ENCODE peak calls at places on chromosome 12, in seven cellular contexts. L is WTC11, W is sigmoid colon, N is stomach, E is cardiac fibroblast, Q is fibroblast of mammary gland, A is AG10803. R is an unnamed sample.

GRCh38 chr12:22569253-22569652 is 24.9 kb upstream of the C2CD5 start:
- DNase-seq in L (no peak), W (no peak), N (no peak), E (no peak), Q (no peak), A (no peak), R (no peak)

GRCh38 chr12:18054925-18055324 is 35.1 kb downstream of the RERGL start:
- DNase-seq in L (no peak), W (no peak), N (no peak), E (no peak), Q (no peak), A (no peak), R (no peak)

GRCh38 chr12:128752386-128752785 is 71.4 kb downstream of the SLC15A4 start:
- DNase-seq in L (no peak), W (no peak), N (no peak), E (no peak), Q (no peak), A (no peak), R (no peak)

GRCh38 chr12:120584343-120585149 is 3.3 kb upstream of the POP5 start:
- DNase-seq in L (peak), W (peak), N (peak), E (peak), Q (peak), A (no peak), R (peak)

GRCh38 chr12:132327351-132328171 is 1.8 kb downstream of the GALNT9 start:
- DNase-seq in L (no peak), W (peak), N (no peak), E (peak), Q (peak), A (peak), R (peak)

GRCh38 chr12:54595471-54595870 is 7.0 kb upstream of the PPP1R1A start:
- DNase-seq in L (no peak), W (no peak), N (no peak), E (no peak), Q (no peak), A (no peak), R (no peak)

GRCh38 chr12:9365296-9365695 is 157.1 kb upstream of the PZP start:
- DNase-seq in L (no peak), W (no peak), N (no peak), E (peak), Q (peak), A (peak), R (no peak)

GRCh38 chr12:52199294-52199920 is 7.6 kb upstream of the KRT80 start:
- DNase-seq in L (no peak), W (no peak), N (no peak), E (no peak), Q (no peak), A (no peak), R (peak)

GRCh38 chr12:28222081-28222700 is 31.9 kb downstream of the CCDC91 start:
- DNase-seq in L (no peak), W (no peak), N (no peak), E (no peak), Q (no peak), A (no peak), R (peak)

GRCh38 chr12:49748800-49749199 is 7.4 kb downstream of the TMBIM6 start:
- DNase-seq in L (no peak), W (no peak), N (no peak), E (no peak), Q (no peak), A (no peak), R (no peak)

GRCh38 chr12:9095322-9095721 is 20.4 kb downstream of the A2M start:
- DNase-seq in L (no peak), W (no peak), N (no peak), E (no peak), Q (no peak), A (no peak), R (no peak)

GRCh38 chr12:116538076-116538591 is 21.0 kb upstream of the MAP1LC3B2 start:
- DNase-seq in L (no peak), W (no peak), N (no peak), E (no peak), Q (no peak), A (no peak), R (no peak)

GRCh38 chr12:120991965-120992364 is 13.6 kb downstream of the HNF1A start:
- DNase-seq in L (no peak), W (no peak), N (no peak), E (no peak), Q (no peak), A (no peak), R (no peak)

GRCh38 chr12:267581-268482 is 5.2 kb upstream of the SLC6A13 start:
- DNase-seq in L (no peak), W (no peak), N (no peak), E (no peak), Q (no peak), A (no peak), R (no peak)

GRCh38 chr12:101829639-101830390 is 944 bp downstream of the GNPTAB start:
- DNase-seq in L (no peak), W (no peak), N (peak), E (peak), Q (no peak), A (no peak), R (no peak)

GRCh38 chr12:32290411-32290810 is 108.9 kb upstream of the FGD4 start:
- DNase-seq in L (no peak), W (no peak), N (no peak), E (peak), Q (peak), A (peak), R (no peak)

GRCh38 chr12:16327963-16328362 is 19.5 kb upstream of the MGST1 start:
- DNase-seq in L (no peak), W (no peak), N (no peak), E (no peak), Q (no peak), A (no peak), R (no peak)

GRCh38 chr12:123908884-123909807 is 63.5 kb downstream of the CCDC92 start:
- DNase-seq in L (no peak), W (no peak), N (no peak), E (no peak), Q (no peak), A (no peak), R (no peak)

GRCh38 chr12:51349026-51349425 is 2.5 kb upstream of the CELA1 start:
- DNase-seq in L (no peak), W (no peak), N (no peak), E (peak), Q (no peak), A (peak), R (no peak)

GRCh38 chr12:132562489-132563045 is 47.8 kb downstream of the LRCOL1 start:
- DNase-seq in L (no peak), W (no peak), N (no peak), E (no peak), Q (no peak), A (no peak), R (no peak)

GRCh38 chr12:117875652-117876491 is 92.9 kb downstream of the KSR2 start:
- DNase-seq in L (peak), W (no peak), N (no peak), E (peak), Q (no peak), A (no peak), R (no peak)

GRCh38 chr12:124480469-124481256 is 86.7 kb downstream of the NCOR2 start:
- DNase-seq in L (no peak), W (no peak), N (peak), E (peak), Q (peak), A (peak), R (peak)

GRCh38 chr12:52821826-52822660 is 8.1 kb upstream of the KRT4 start:
- DNase-seq in L (no peak), W (no peak), N (no peak), E (no peak), Q (no peak), A (peak), R (peak)

GRCh38 chr12:96150442-96150841 is 43.7 kb upstream of the ELK3 start:
- DNase-seq in L (no peak), W (no peak), N (no peak), E (no peak), Q (no peak), A (no peak), R (no peak)

GRCh38 chr12:97446895-97447294 is 15.7 kb upstream of the RMST start:
- DNase-seq in L (no peak), W (no peak), N (no peak), E (no peak), Q (no peak), A (no peak), R (no peak)

GRCh38 chr12:52873832-52874572 is 25.2 kb upstream of the KRT78 start:
- DNase-seq in L (peak), W (peak), N (peak), E (peak), Q (peak), A (peak), R (peak)

GRCh38 chr12:6235499-6235898 is 35.3 kb downstream of the CD9 start:
- DNase-seq in L (no peak), W (peak), N (peak), E (no peak), Q (no peak), A (no peak), R (peak)

GRCh38 chr12:52181757-52182156 is 10.1 kb downstream of the KRT80 start:
- DNase-seq in L (peak), W (no peak), N (no peak), E (peak), Q (peak), A (peak), R (no peak)

GRCh38 chr12:124834822-124835221 is 28.8 kb downstream of the SCARB1 start:
- DNase-seq in L (no peak), W (no peak), N (no peak), E (no peak), Q (no peak), A (no peak), R (no peak)

GRCh38 chr12:21775130-21775920 is 819 bp upstream of the KCNJ8 start:
- DNase-seq in L (no peak), W (no peak), N (no peak), E (no peak), Q (no peak), A (no peak), R (no peak)

GRCh38 chr12:92571169-92571568 is 131.6 kb upstream of the PLEKHG7 start:
- DNase-seq in L (no peak), W (no peak), N (no peak), E (no peak), Q (no peak), A (no peak), R (no peak)

GRCh38 chr12:32240210-32240609 is 133.6 kb downstream of the BICD1 start:
- DNase-seq in L (no peak), W (no peak), N (no peak), E (no peak), Q (peak), A (no peak), R (no peak)

GRCh38 chr12:11717533-11717961 is 68.1 kb downstream of the ETV6 start:
- DNase-seq in L (no peak), W (no peak), N (no peak), E (peak), Q (peak), A (peak), R (no peak)

GRCh38 chr12:123938679-123939480 is 33.8 kb downstream of the CCDC92 start:
- DNase-seq in L (peak), W (no peak), N (no peak), E (no peak), Q (peak), A (no peak), R (no peak)

GRCh38 chr12:132827763-132828703 is 636 bp downstream of the GOLGA3 start:
- DNase-seq in L (no peak), W (no peak), N (peak), E (peak), Q (peak), A (peak), R (peak)

GRCh38 chr12:40911676-40912075 is 219.4 kb downstream of the CNTN1 start:
- DNase-seq in L (no peak), W (no peak), N (no peak), E (no peak), Q (no peak), A (no peak), R (no peak)

GRCh38 chr12:23359975-23360638 is 589.4 kb downstream of the SOX5 start:
- DNase-seq in L (no peak), W (no peak), N (no peak), E (no peak), Q (no peak), A (no peak), R (no peak)

GRCh38 chr12:12890815-12891645 is at the start of gene GPRC5A:
- DNase-seq in L (peak), W (peak), N (peak), E (peak), Q (peak), A (peak), R (peak)

GRCh38 chr12:78671295-78671694 is 193.3 kb upstream of the SYT1 start:
- DNase-seq in L (no peak), W (no peak), N (no peak), E (peak), Q (peak), A (peak), R (no peak)

GRCh38 chr12:1738480-1738879 is 47.6 kb downstream of the ADIPOR2 start:
- DNase-seq in L (no peak), W (no peak), N (no peak), E (peak), Q (no peak), A (no peak), R (no peak)

GRCh38 chr12:1737643-1738286 is 46.9 kb downstream of the ADIPOR2 start:
- DNase-seq in L (no peak), W (no peak), N (no peak), E (no peak), Q (no peak), A (no peak), R (no peak)

GRCh38 chr12:1728824-1729223 is 38.0 kb downstream of the ADIPOR2 start:
- DNase-seq in L (no peak), W (no peak), N (no peak), E (no peak), Q (no peak), A (no peak), R (no peak)

GRCh38 chr12:1731019-1731687 is 40.3 kb downstream of the ADIPOR2 start:
- DNase-seq in L (no peak), W (no peak), N (no peak), E (no peak), Q (no peak), A (no peak), R (no peak)

DNA sequence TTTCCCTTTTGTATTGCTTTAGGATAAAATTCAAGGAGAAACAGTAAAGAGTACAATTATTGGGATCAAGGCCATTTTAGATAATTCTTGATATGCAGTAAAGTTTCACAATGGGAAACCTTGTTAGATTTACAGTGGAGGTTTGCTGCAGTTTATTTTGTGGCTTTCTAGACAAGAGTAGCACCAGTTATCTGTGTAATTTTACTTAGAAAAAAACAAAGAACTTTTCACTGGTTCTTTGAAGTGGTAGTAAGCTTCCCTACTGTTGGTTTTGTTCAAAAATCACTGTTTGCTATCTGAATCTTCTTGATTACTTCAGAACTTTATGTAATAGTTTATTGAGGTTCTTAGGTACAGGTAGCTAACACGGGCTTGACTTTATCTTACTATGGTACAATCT is 42.0 kb downstream of the ADIPOR2 start:
- DNase-seq in L (no peak), W (no peak), N (no peak), E (no peak), Q (no peak), A (no peak), R (no peak)
- TF ChIP-seq CTCF in L (no peak), W (no peak), N (no peak), E (no peak), Q (no peak), A (no peak), R (no peak)

GRCh38 chr12:109714141-109714912 is 702 bp downstream of the FAM222A start:
- DNase-seq in L (peak), W (peak), N (peak), E (peak), Q (no peak), A (peak), R (peak)
- TF ChIP-seq CTCF in L (no peak), W (peak), N (no peak), E (no peak), Q (no peak), A (no peak), R (no peak)

GRCh38 chr12:26153421-26154154 is 28.8 kb upstream of the BHLHE41 start:
- DNase-seq in L (no peak), W (no peak), N (no peak), E (peak), Q (peak), A (peak), R (no peak)
- TF ChIP-seq CTCF in L (no peak), W (no peak), N (no peak), E (peak), Q (peak), A (peak), R (no peak)

DNA sequence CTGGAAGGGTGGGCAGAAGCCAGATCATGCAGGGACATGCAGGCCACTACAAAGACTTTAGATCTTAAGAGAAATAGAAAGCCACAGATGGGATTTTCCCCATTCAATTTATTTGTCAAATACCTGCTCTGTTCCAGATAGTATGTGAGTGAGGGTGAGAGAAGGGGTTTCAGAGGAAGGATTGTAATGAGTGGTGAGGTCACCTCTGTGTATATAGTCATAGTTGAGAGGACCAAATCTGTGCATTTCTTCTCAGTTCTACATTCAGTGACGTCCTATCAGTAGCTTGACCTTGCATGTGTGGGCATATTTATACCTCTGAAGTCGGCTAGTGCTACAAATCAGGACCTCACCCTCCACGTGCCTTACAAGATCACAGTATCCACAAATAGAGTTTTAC is 31.2 kb upstream of the RBM19 start:
- DNase-seq in L (no peak), W (no peak), N (no peak), E (no peak), Q (no peak), A (no peak), R (no peak)
- TF ChIP-seq CTCF in L (no peak), W (no peak), N (no peak), E (no peak), Q (no peak), A (no peak), R (no peak)

GRCh38 chr12:34400423-34400881 is 378.2 kb downstream of the ALG10 start:
- DNase-seq in L (no peak), W (peak), N (peak), E (no peak), Q (no peak), A (no peak), R (no peak)
- TF ChIP-seq CTCF in L (no peak), W (no peak), N (no peak), E (no peak), Q (no peak), A (no peak), R (no peak)

DNA sequence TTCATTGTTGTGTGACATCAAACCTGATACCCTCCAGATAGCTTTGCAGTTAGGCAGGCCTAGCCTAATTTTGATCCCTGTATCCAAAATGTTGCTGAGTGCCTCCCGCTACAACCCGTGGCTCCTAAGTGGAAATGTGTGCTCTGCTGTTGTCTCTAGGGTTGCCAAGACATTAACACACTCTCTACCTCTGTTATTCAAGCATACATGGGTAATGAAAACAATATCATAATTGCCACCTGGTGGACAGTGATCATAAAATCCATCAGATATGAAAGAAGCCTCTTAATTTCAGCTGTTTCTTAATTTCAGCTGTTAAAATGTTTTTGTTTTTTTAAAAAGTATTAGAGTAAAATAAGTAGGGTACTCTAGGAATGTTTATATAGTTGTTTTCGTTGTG is 93.5 kb downstream of the PLEKHA5 start:
- DNase-seq in L (no peak), W (no peak), N (no peak), E (no peak), Q (peak), A (no peak), R (no peak)
- TF ChIP-seq CTCF in L (no peak), W (no peak), N (no peak), E (no peak), Q (peak), A (peak), R (no peak)

R was measured in mucosa of descending colon.